ENCODE peak calls at places on chromosomes 4 and X, in four cellular contexts. One of them, this sample, is unnamed.

GRCh38 chr4:1113311-1114009 is at the start of gene RNF212:
- DNase-seq in K562: no peak
- DNase-seq in WTC11: peak
- DNase-seq in HepG2: no peak
- DNase-seq in this sample: no peak

GRCh38 chr4:65592089-65592488 is 78.2 kb downstream of the EPHA5 start:
- DNase-seq in K562: no peak
- DNase-seq in WTC11: peak
- DNase-seq in HepG2: no peak
- DNase-seq in this sample: no peak

GRCh38 chr4:26410385-26411293 is 79.6 kb downstream of the CCKAR start:
- DNase-seq in K562: peak
- DNase-seq in WTC11: no peak
- DNase-seq in HepG2: peak
- DNase-seq in this sample: peak

GRCh38 chr4:78569291-78569821 is 17.8 kb downstream of the ANXA3 start:
- DNase-seq in K562: no peak
- DNase-seq in WTC11: no peak
- DNase-seq in HepG2: peak
- DNase-seq in this sample: no peak

GRCh38 chrX:1466971-1467561 is 14.4 kb upstream of the ASMTL start:
- DNase-seq in K562: no peak
- DNase-seq in WTC11: no peak
- DNase-seq in HepG2: no peak
- DNase-seq in this sample: no peak

GRCh38 chrX:41475166-41475565 is 28.0 kb downstream of the NYX start:
- DNase-seq in K562: no peak
- DNase-seq in WTC11: peak
- DNase-seq in HepG2: no peak
- DNase-seq in this sample: no peak

GRCh38 chr4:2800691-2801596 is 8.1 kb downstream of the SH3BP2 start:
- DNase-seq in K562: peak
- DNase-seq in WTC11: peak
- DNase-seq in HepG2: peak
- DNase-seq in this sample: no peak

GRCh38 chrX:11533211-11533651 is 132.5 kb downstream of the ARHGAP6 start:
- DNase-seq in K562: peak
- DNase-seq in WTC11: no peak
- DNase-seq in HepG2: peak
- DNase-seq in this sample: peak

GRCh38 chrX:47515941-47516649 is 33.1 kb upstream of the ZNF41 start:
- DNase-seq in K562: no peak
- DNase-seq in WTC11: no peak
- DNase-seq in HepG2: no peak
- DNase-seq in this sample: no peak

GRCh38 chrX:149198980-149199732 is 305.9 kb downstream of the IDS start:
- DNase-seq in K562: no peak
- DNase-seq in WTC11: no peak
- DNase-seq in HepG2: no peak
- DNase-seq in this sample: no peak

GRCh38 chrX:22800806-22801205 is 199.0 kb upstream of the DDX53 start:
- DNase-seq in K562: no peak
- DNase-seq in WTC11: no peak
- DNase-seq in HepG2: no peak
- DNase-seq in this sample: no peak

GRCh38 chrX:119398974-119399771 is at the start of gene SLC25A43:
- DNase-seq in K562: peak
- DNase-seq in WTC11: peak
- DNase-seq in HepG2: no peak
- DNase-seq in this sample: peak

GRCh38 chrX:69618803-69619202 is 2.9 kb downstream of the EDA start:
- DNase-seq in K562: no peak
- DNase-seq in WTC11: peak
- DNase-seq in HepG2: peak
- DNase-seq in this sample: peak
- TF ChIP-seq ELF4 in K562: no peak
- TF ChIP-seq ELF4 in WTC11: no peak
- TF ChIP-seq ELF4 in HepG2: no peak
- TF ChIP-seq ELF4 in this sample: no peak

GRCh38 chrX:37883196-37883595 is 35.8 kb upstream of the DYNLT3 start:
- DNase-seq in K562: no peak
- DNase-seq in WTC11: no peak
- DNase-seq in HepG2: no peak
- DNase-seq in this sample: no peak
- TF ChIP-seq ELF4 in K562: no peak
- TF ChIP-seq ELF4 in WTC11: no peak
- TF ChIP-seq ELF4 in HepG2: no peak
- TF ChIP-seq ELF4 in this sample: no peak

DNA sequence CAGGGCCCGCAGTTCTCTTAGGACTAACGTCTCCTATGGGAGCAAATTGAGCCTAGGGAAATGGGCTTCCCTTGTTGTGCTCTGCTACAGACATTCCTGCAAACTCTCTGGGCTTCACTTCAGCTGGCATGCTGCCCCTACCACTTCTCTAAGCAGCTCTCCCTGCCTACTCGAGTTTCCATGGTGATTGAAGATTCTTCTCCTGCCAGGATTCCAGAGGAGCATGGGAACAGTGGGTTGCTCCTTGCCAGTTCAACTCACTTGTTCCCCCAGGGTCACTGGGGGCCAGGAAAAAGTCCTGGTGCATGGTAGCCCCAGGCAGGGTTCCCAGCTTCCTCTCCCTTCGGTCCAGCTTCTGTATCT is 21.1 kb upstream of the WDR17 start:
- DNase-seq in K562: no peak
- DNase-seq in WTC11: no peak
- DNase-seq in HepG2: no peak
- DNase-seq in this sample: no peak
- TF ChIP-seq ELF4 in K562: no peak
- TF ChIP-seq ELF4 in WTC11: no peak
- TF ChIP-seq ELF4 in HepG2: no peak
- TF ChIP-seq ELF4 in this sample: no peak

DNA sequence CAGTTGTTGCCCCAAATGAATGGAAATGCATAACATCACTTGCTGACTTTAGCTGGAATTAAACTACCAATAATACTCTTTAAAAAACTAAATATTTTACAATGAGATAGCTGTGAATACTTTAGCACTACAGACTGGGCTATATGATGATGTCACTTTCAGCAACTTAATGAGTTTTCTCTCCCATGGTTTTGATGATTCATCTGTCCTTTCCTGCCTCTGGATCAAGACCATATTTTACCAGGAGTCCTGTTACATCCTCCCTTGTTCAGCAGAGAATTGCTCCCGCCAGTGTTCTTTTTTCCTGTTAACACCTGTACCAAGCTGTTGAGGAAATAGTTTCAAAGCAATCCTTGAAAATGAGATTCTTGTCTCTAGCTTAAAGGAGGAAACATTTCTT is 543.0 kb downstream of the SPRY1 start:
- DNase-seq in K562: no peak
- DNase-seq in WTC11: no peak
- DNase-seq in HepG2: no peak
- DNase-seq in this sample: peak
- TF ChIP-seq ELF4 in K562: no peak
- TF ChIP-seq ELF4 in WTC11: no peak
- TF ChIP-seq ELF4 in HepG2: no peak
- TF ChIP-seq ELF4 in this sample: no peak

DNA sequence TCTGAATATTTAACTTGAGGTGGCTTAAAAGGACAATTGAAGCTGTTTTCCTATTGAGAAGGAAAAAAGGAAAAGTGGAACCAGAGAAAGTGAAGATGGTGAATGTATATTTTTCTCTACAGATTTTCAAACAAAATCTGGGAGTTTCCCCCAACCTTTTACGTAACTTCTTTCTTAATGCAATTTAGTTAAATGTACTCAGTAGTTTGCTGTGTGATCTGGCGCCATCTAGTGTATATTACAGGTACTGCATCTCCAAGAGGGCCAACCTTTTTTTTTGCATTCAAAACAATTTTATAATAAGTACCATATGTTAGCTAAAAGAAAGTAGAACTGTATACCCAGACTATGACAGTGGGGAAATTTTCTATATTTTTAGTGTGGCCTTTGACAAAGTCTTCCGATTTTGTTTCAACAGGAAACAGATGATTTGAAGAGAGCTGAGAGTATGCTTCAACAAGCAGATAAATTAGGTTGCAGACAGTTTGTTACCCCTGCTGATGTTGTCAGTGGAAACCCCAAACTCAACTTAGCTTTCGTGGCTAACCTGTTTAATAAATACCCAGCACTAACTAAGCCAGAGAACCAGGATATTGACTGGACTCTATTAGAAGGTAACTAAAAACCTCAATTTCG is 82.0 kb downstream of the PLS3 start:
- DNase-seq in K562: peak
- DNase-seq in WTC11: peak
- DNase-seq in HepG2: peak
- DNase-seq in this sample: peak
- TF ChIP-seq ELF4 in K562: no peak
- TF ChIP-seq ELF4 in WTC11: no peak
- TF ChIP-seq ELF4 in HepG2: no peak
- TF ChIP-seq ELF4 in this sample: no peak

DNA sequence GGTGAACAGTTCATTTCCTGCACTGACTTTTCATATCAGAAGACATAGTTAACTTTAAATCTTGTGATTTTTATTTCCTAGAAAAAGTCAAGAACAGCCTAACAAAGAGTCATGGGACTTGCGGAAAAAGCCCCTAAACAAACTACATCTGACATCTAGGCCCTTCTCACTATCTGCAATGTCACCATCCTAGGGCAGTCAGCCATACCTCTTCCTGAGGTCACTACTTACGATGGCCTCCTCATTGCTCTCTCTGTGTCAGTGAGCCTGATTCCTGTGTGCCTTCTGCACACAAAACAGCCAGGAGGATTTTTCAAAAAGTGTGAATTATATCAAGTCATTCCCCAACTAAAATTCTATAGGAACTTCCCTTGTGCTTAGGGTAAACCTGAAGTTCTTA is 22.4 kb upstream of the KIT start:
- DNase-seq in K562: no peak
- DNase-seq in WTC11: no peak
- DNase-seq in HepG2: no peak
- DNase-seq in this sample: no peak
- TF ChIP-seq ELF4 in K562: no peak
- TF ChIP-seq ELF4 in WTC11: no peak
- TF ChIP-seq ELF4 in HepG2: no peak
- TF ChIP-seq ELF4 in this sample: no peak

GRCh38 chrX:129739591-129739990 is 812 bp downstream of the XPNPEP2 start:
- DNase-seq in K562: no peak
- DNase-seq in WTC11: no peak
- DNase-seq in HepG2: no peak
- DNase-seq in this sample: no peak
- TF ChIP-seq ELF4 in K562: no peak
- TF ChIP-seq ELF4 in WTC11: no peak
- TF ChIP-seq ELF4 in HepG2: no peak
- TF ChIP-seq ELF4 in this sample: no peak

GRCh38 chr4:155906554-155907247 is 3.2 kb downstream of the TDO2 start:
- DNase-seq in K562: no peak
- DNase-seq in WTC11: no peak
- DNase-seq in HepG2: no peak
- DNase-seq in this sample: no peak
- TF ChIP-seq ELF4 in K562: no peak
- TF ChIP-seq ELF4 in WTC11: no peak
- TF ChIP-seq ELF4 in HepG2: no peak
- TF ChIP-seq ELF4 in this sample: no peak